ENCODE peak calls at places on chromosome 16, in nine cellular contexts. O is tibial artery, A is right atrium auricular region, Y is adrenal gland, V is fibroblast of lung, I is lung, Z is endodermal cell, Q is psoas muscle, P is tibial nerve. C is an unnamed sample. For H3K4me1, the result is how much of the 10 kb centered on the place peaks cover.

GRCh38 chr16:1941924-1942809 is 832 bp downstream of the MSRB1 start:
- DNase-seq in Q (no peak), P (no peak), I (peak), V (peak), O (peak), Y (no peak), A (no peak), Z (peak), C (no peak)

GRCh38 chr16:58243528-58244004 is 45.7 kb upstream of the CSNK2A2 start:
- DNase-seq in Y (no peak), I (no peak), Z (peak), P (no peak), V (no peak), Q (no peak), O (no peak), A (no peak), C (no peak)

GRCh38 chr16:30953111-30953510 is 4.2 kb downstream of the ORAI3 start:
- DNase-seq in V (no peak), Q (no peak), A (no peak), O (no peak), I (no peak), Z (peak), Y (no peak), P (no peak), C (no peak)

GRCh38 chr16:3147046-3147756 is 12.4 kb downstream of the ZNF213 start:
- DNase-seq in I (no peak), V (no peak), Q (peak), O (no peak), P (no peak), Y (no peak), Z (no peak), A (no peak), C (no peak)

GRCh38 chr16:74667215-74667765 is 613 bp upstream of the RFWD3 start:
- DNase-seq in O (peak), Y (no peak), I (no peak), Z (peak), A (no peak), V (peak), Q (no peak), P (no peak), C (peak)

GRCh38 chr16:73204359-73205152 is 156.6 kb upstream of the ZFHX3 start:
- DNase-seq in P (no peak), V (no peak), Z (no peak), Q (no peak), I (no peak), O (no peak), Y (no peak), A (no peak), C (no peak)

GRCh38 chr16:52103791-52104190 is 443.2 kb downstream of the TOX3 start:
- DNase-seq in O (no peak), V (no peak), A (no peak), P (no peak), Z (no peak), Y (no peak), Q (no peak), I (no peak), C (no peak)

GRCh38 chr16:12876778-12877177 is 24.6 kb upstream of the SHISA9 start:
- DNase-seq in P (no peak), Q (no peak), Z (peak), Y (no peak), A (no peak), V (no peak), O (no peak), I (no peak), C (no peak)

GRCh38 chr16:30948087-30948955 is 547 bp upstream of the ORAI3 start:
- DNase-seq in V (peak), A (peak), Z (peak), P (peak), Q (peak), Y (peak), O (peak), I (peak), C (no peak)

GRCh38 chr16:48542020-48542473 is 67.9 kb downstream of the N4BP1 start:
- DNase-seq in Z (no peak), A (peak), Y (peak), V (peak), P (peak), Q (peak), I (peak), O (peak), C (no peak)

GRCh38 chr16:11736903-11737302 is 5.8 kb downstream of the TXNDC11 start:
- DNase-seq in Q (no peak), I (no peak), A (no peak), Z (no peak), P (no peak), O (no peak), V (no peak), Y (no peak), C (no peak)

GRCh38 chr16:11734653-11735043 is 8.0 kb downstream of the TXNDC11 start:
- DNase-seq in A (no peak), P (no peak), I (no peak), V (no peak), Q (no peak), Y (no peak), Z (no peak), O (no peak), C (no peak)

GRCh38 chr16:11735801-11736200 is 6.9 kb downstream of the TXNDC11 start:
- DNase-seq in Q (peak), P (no peak), A (no peak), Z (peak), V (no peak), O (no peak), I (no peak), Y (no peak), C (no peak)

GRCh38 chr16:11737678-11738077 is 5.0 kb downstream of the TXNDC11 start:
- DNase-seq in A (no peak), I (no peak), Z (no peak), V (no peak), P (no peak), O (no peak), Y (no peak), Q (no peak), C (no peak)

DNA sequence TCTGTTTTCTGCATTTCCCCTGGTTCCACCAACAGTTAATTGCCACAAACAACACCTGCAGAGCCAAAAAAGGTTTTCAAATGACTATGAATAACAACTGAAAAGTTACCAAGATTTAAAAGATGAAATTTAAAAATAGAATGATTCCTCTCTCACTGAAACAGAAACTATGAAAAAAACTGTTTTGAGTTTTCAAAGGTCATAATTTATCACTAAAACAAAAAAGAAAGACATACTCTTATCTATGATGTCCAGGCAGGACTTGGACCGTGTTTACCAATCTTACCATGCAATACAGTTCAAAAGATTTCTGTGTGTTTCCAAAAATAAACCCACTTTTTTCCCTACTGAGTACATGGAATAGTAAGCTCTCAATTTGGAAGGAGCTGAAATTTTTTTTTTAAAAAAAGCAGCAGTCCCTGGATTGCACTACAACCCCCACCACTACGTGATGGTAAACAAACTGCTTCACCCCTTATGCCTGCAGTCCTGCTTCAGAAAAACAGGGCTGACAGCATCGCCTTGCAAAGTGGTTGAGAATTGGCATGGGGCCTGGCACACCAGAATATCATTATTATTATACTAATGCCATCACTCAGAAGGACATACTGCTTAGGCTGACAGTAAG is 8.5 kb downstream of the TXNDC11 start:
- DNase-seq in A (no peak), Y (no peak), P (no peak), V (no peak), I (no peak), Z (no peak), O (no peak), Q (no peak), C (no peak)
- H3K4me1 ChIP-seq in A (under half), Y (half or more), P (half or more), V (under half), I (under half), Z (under half), O (under half), Q (half or more), C (under half)

GRCh38 chr16:69563605-69564580 is 1.9 kb upstream of the NFAT5 start:
- DNase-seq in Z (peak), O (no peak), A (no peak), P (no peak), Y (no peak), Q (no peak), I (no peak), V (peak), C (peak)
- TF ChIP-seq CTCF in Z (no peak), O (no peak), A (no peak), P (no peak), Y (no peak), Q (no peak), I (no peak), V (no peak), C (no peak)

GRCh38 chr16:21179983-21180365 is 21.5 kb downstream of the LDAF1 start:
- DNase-seq in P (no peak), O (no peak), Y (no peak), V (no peak), Q (no peak), A (no peak), Z (no peak), I (no peak), C (no peak)
- H3K4me3 ChIP-seq in P (no peak), O (no peak), Y (no peak), V (no peak), Q (no peak), A (no peak), Z (no peak), I (no peak), C (no peak)

DNA sequence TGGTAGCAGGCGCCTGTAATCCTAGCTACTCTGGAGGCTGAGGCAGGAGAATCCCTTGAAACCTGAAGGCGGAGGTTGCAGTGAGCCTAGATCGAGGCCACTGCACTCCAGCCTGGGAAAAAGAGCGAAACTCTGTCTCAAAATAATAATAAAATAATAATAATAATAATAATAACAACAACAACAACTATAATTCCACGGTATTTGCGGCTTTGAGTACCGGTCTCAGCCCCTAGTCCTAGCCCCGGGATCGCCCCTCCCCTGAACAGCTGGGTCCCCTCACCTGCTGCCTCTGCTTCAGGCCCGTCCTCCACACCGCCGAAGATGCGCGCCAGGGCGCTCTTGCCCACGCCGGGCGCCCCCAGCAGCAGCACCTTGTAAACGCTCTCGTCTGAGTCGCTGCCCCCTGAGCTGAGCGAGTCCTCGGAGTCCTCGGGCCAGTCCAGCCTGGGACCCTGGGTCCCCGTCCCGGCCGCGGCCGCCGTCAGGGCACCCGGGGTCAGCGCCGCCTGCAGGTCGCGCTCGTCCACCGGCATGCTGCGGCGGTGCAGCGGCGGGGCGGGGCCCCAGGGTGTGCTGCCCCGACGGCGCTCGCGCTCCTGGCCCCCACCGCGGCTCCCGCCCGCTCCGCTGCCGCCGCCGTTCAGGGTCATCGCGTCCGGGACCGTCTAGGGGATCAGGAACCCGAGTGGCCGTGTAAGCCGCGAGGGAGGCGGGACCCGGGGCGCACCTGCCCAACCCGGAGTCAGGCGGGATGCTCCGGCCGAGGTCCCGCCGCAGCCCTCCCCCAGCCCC is 611 bp downstream of the RRAD start:
- DNase-seq in O (peak), P (no peak), I (no peak), Y (no peak), A (no peak), V (no peak), Q (peak), Z (peak), C (peak)
- H3K4me1 ChIP-seq in O (under half), P (under half), I (under half), Y (under half), A (under half), V (under half), Q (under half), Z (under half), C (under half)

DNA sequence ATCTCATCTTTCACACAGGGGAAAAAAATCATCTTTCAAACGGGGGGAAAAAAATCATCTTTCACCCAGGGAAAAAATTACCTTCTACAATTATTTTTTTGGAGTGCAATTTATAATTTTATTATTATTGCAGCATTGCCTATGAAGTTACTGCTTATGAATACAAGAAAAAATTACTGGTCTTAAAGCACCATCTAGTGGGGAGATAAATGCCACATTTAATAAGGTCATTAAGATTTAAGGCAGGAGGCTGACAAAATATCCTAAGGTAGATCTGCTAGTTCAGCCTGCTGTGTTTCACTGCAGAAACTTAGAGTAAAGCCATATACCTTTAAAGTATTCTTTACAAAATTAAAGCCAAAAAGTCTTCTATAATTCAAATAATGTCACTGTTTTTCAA is 13.7 kb downstream of the SHCBP1 start:
- DNase-seq in O (no peak), P (no peak), I (no peak), A (no peak), V (peak), Q (no peak), Z (no peak), Y (no peak), C (no peak)
- TF ChIP-seq CTCF in O (peak), P (peak), I (peak), A (peak), V (peak), Q (peak), Z (peak), Y (peak), C (peak)

DNA sequence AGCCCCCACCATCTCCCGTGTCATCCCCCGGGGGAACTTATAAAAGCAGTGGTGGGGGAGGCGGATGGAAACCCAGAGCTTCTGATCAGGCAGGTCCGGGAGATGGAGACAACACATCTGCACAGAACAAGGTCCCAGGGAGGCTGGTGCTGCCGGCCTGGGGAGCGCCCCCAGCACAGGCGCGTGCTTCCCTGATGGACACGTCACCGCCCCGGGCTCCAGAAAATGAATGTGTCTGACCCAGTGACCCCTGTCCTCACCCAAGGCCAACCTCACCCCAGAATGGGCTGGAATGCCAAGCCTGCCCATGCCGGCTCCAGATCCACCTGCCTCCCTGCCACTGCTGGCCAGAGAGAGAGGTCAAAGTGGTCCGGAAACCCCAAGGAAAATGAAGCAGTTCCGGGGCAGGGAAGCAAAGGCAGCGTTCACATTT is 12.5 kb downstream of the SLC7A5 start:
- DNase-seq in A (no peak), P (no peak), O (no peak), I (no peak), Y (no peak), Z (no peak), Q (peak), V (no peak), C (no peak)
- H3K4me3 ChIP-seq in A (no peak), P (peak), O (no peak), I (no peak), Y (no peak), Z (no peak), Q (peak), V (no peak), C (no peak)